ENCODE peak calls at places on chromosomes 16 and 17, in eight cellular contexts. O is colonic mucosa, P is upper lobe of right lung, L is cardiac fibroblast, D is fibroblast of lung, F is WERI-Rb-1, J is AG04449, H is fibroblast of mammary gland. Z is an unnamed sample.

GRCh38 chr17:65231662-65232335 is 94.6 kb downstream of the RGS9 start:
- DNase-seq in L (peak), O (peak), J (peak), F (peak), P (peak), H (peak), D (peak), Z (no peak)

GRCh38 chr16:72990003-72990521 is 57.9 kb downstream of the ZFHX3 start:
- DNase-seq in O (peak), D (peak), J (no peak), P (no peak), H (peak), L (peak), F (no peak), Z (no peak)

GRCh38 chr16:31441956-31442355 is 633 bp downstream of the ZNF843 start:
- DNase-seq in P (no peak), D (no peak), F (no peak), L (no peak), J (no peak), O (no peak), H (no peak), Z (no peak)

GRCh38 chr17:44307387-44308186 is 814 bp upstream of the RUNDC3A start:
- DNase-seq in P (no peak), J (no peak), D (peak), F (peak), O (no peak), H (no peak), L (peak), Z (no peak)

GRCh38 chr16:4768549-4769305 is 1.8 kb upstream of the ZNF500 start:
- DNase-seq in L (peak), J (peak), F (no peak), H (peak), D (peak), P (peak), O (peak), Z (peak)

GRCh38 chr17:21467196-21467595 is 91.0 kb downstream of the KCNJ12 start:
- DNase-seq in P (no peak), O (no peak), H (no peak), J (no peak), D (no peak), L (no peak), F (no peak), Z (no peak)

GRCh38 chr16:1763521-1764511 is 7.5 kb downstream of the NME3 start:
- DNase-seq in L (peak), J (no peak), F (peak), D (peak), P (no peak), O (no peak), H (no peak), Z (no peak)

GRCh38 chr16:12458591-12459400 is 344.9 kb downstream of the CPPED1 start:
- DNase-seq in D (no peak), H (no peak), J (no peak), P (peak), O (no peak), F (no peak), L (no peak), Z (peak)

GRCh38 chr16:53598513-53599266 is 95.7 kb upstream of the AKTIP start:
- DNase-seq in D (no peak), F (no peak), J (no peak), L (no peak), P (no peak), H (no peak), O (no peak), Z (no peak)

GRCh38 chr16:81315271-81316175 is 761 bp downstream of the GAN start:
- DNase-seq in H (peak), P (peak), F (peak), D (peak), J (no peak), L (peak), O (peak), Z (peak)

GRCh38 chr17:39634384-39634871 is 2.5 kb upstream of the STARD3 start:
- DNase-seq in D (peak), J (no peak), O (no peak), P (no peak), H (peak), F (peak), L (peak), Z (no peak)

GRCh38 chr16:82241469-82242052 is 71.5 kb upstream of the MPHOSPH6 start:
- DNase-seq in H (no peak), O (no peak), D (no peak), F (no peak), J (no peak), L (no peak), P (no peak), Z (no peak)

GRCh38 chr17:64441772-64442549 is 7.0 kb upstream of the MILR1 start:
- DNase-seq in F (no peak), D (peak), P (no peak), L (peak), J (peak), H (peak), O (no peak), Z (peak)

GRCh38 chr16:57106767-57107166 is 14.4 kb downstream of the CPNE2 start:
- DNase-seq in D (no peak), P (no peak), F (no peak), J (no peak), O (no peak), L (peak), H (peak), Z (no peak)

GRCh38 chr17:79704691-79705090 is 26.1 kb upstream of the ENPP7 start:
- DNase-seq in L (no peak), D (no peak), P (no peak), F (no peak), H (no peak), J (no peak), O (no peak), Z (no peak)

GRCh38 chr17:45307290-45308015 is 9.4 kb downstream of the MAP3K14 start:
- DNase-seq in P (no peak), F (no peak), D (peak), L (peak), O (no peak), J (no peak), H (peak), Z (peak)

GRCh38 chr17:4678448-4679026 is 25.4 kb downstream of the PELP1 start:
- DNase-seq in J (peak), O (no peak), D (peak), F (no peak), H (peak), L (peak), P (no peak), Z (no peak)

GRCh38 chr17:63833026-63833740 is 5.7 kb upstream of the FTSJ3 start:
- DNase-seq in F (peak), D (no peak), H (no peak), P (no peak), L (no peak), J (no peak), O (no peak), Z (no peak)

GRCh38 chr16:4109250-4109736 is 6.9 kb downstream of the ADCY9 start:
- DNase-seq in J (no peak), L (no peak), F (no peak), O (no peak), P (no peak), H (no peak), D (no peak), Z (no peak)

GRCh38 chr16:83717308-83717707 is 90.5 kb upstream of the HSBP1 start:
- DNase-seq in F (peak), J (no peak), O (no peak), P (no peak), L (no peak), D (no peak), H (no peak), Z (no peak)

GRCh38 chr16:48164907-48165715 is 9.3 kb upstream of the ABCC12 start:
- DNase-seq in O (peak), H (peak), D (peak), J (no peak), F (peak), P (peak), L (peak), Z (peak)

GRCh38 chr16:4290236-4290830 is 17.5 kb upstream of the TFAP4 start:
- DNase-seq in O (no peak), D (peak), J (no peak), P (peak), L (peak), H (peak), F (peak), Z (no peak)

GRCh38 chr16:87461466-87461975 is 31.3 kb downstream of the ZCCHC14 start:
- DNase-seq in H (peak), L (peak), P (peak), F (peak), O (peak), J (no peak), D (no peak), Z (no peak)

GRCh38 chr17:79985361-79985760 is 50.3 kb downstream of the TBC1D16 start:
- DNase-seq in F (no peak), J (no peak), D (no peak), L (no peak), O (no peak), P (no peak), H (no peak), Z (no peak)

DNA sequence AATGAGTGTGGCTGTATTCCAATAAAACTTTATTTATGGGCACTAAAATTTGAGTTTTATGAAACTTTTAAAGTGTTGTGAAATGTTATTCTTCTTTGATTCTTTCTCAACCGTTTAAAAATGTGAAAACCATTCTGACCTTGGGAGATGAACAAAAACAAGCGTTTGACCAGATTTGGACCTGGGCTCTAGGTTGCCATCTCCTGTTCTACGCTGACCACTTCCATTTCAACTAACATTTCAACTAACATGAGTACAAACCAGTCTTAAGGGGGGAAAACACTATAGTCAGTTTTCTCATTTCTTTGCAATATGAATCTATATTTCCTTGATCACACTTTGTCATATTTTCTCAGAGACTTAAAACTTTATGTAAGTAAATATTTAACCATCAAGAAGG is 118.4 kb upstream of the IRX5 start:
- DNase-seq in H (peak), L (peak), D (no peak), F (no peak), P (no peak), J (no peak), O (no peak), Z (no peak)
- TF ChIP-seq CTCF in H (peak), L (peak), D (no peak), F (peak), P (peak), J (peak), O (no peak), Z (no peak)

GRCh38 chr17:13765701-13766100 is 164.0 kb upstream of the HS3ST3A1 start:
- DNase-seq in O (no peak), L (no peak), P (no peak), D (no peak), H (no peak), F (no peak), J (no peak), Z (no peak)

GRCh38 chr17:13759936-13760335 is 158.2 kb upstream of the HS3ST3A1 start:
- DNase-seq in P (no peak), F (no peak), L (peak), D (no peak), O (no peak), H (no peak), J (no peak), Z (no peak)

GRCh38 chr17:13756763-13757162 is 155.0 kb upstream of the HS3ST3A1 start:
- DNase-seq in J (no peak), P (no peak), H (no peak), F (no peak), L (no peak), D (no peak), O (no peak), Z (no peak)

GRCh38 chr17:13757871-13758270 is 156.1 kb upstream of the HS3ST3A1 start:
- DNase-seq in J (no peak), H (no peak), L (no peak), P (no peak), F (no peak), D (no peak), O (no peak), Z (no peak)

GRCh38 chr17:13761221-13761620 is 159.5 kb upstream of the HS3ST3A1 start:
- DNase-seq in P (no peak), L (no peak), H (no peak), D (peak), F (no peak), O (no peak), J (no peak), Z (no peak)
- TF ChIP-seq CTCF in P (no peak), L (no peak), H (no peak), D (no peak), F (no peak), O (no peak), J (no peak), Z (no peak)

GRCh38 chr16:78791926-78792325 is 692.5 kb downstream of the WWOX start:
- DNase-seq in P (no peak), D (no peak), H (no peak), J (no peak), F (no peak), O (no peak), L (no peak), Z (no peak)
- TF ChIP-seq CTCF in P (no peak), D (no peak), H (no peak), J (no peak), F (no peak), O (no peak), L (no peak), Z (no peak)

GRCh38 chr17:81964081-81964849 is 3.3 kb upstream of the NOTUM start:
- DNase-seq in L (no peak), D (no peak), J (no peak), P (no peak), F (no peak), H (no peak), O (no peak), Z (no peak)

GRCh38 chr17:81968396-81968745 is 7.4 kb upstream of the NOTUM start:
- DNase-seq in O (no peak), L (no peak), J (no peak), D (no peak), H (no peak), P (no peak), F (no peak), Z (no peak)

GRCh38 chr17:81967533-81968395 is 6.8 kb upstream of the NOTUM start:
- DNase-seq in F (peak), D (peak), H (peak), L (peak), J (no peak), P (peak), O (peak), Z (no peak)

GRCh38 chr17:81967244-81967532 is 6.2 kb upstream of the NOTUM start:
- DNase-seq in J (no peak), P (no peak), L (no peak), O (no peak), D (no peak), F (no peak), H (no peak), Z (no peak)

GRCh38 chr17:81966343-81967243 is 5.6 kb upstream of the NOTUM start:
- DNase-seq in F (peak), D (peak), H (no peak), O (peak), L (peak), P (no peak), J (no peak), Z (no peak)
- TF ChIP-seq CTCF in F (no peak), D (no peak), H (no peak), O (no peak), L (no peak), P (no peak), J (no peak), Z (no peak)

DNA sequence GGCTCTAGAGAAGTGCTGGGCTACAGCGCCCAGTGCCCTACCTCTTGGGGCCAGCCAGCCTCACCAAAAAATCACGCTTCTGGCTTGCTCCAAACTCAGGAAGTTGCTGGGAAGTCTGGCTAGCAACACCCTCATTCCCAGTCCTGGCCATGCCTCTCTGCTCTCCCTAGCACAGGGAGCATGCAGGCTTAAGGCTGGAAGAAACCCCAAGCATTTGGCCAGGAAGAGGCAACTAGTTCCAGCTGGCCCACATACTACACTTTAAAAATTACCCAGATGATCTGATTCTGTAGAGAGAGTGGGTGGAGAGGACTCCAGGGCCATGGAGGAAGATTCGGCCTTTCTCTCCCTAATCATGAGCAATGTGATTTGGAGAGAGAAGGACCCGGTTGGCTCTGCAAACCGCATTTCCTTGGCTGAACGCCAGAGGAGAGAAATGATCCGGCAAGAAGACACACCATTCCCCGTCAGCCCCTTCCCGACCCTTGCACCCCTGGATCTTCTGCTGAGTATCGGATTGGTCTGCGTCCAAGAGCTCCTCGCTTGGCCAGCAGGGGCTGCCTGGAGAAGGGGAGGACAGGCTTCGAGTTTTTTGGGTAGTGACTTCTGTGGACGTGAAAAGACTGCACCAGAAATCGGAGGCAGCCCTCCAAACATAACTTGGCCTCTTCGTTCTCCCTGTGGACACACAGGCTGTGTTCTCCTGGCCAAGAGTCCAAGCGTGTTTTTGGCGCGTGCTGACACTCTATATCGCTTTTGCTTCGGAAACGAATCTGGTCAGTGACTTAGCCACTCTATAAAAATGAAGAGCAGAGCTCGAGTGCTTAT is 406.3 kb downstream of the WWOX start:
- DNase-seq in D (peak), P (peak), H (peak), J (no peak), O (peak), F (no peak), L (peak), Z (no peak)
- TF ChIP-seq CTCF in D (peak), P (peak), H (peak), J (no peak), O (no peak), F (no peak), L (no peak), Z (no peak)

DNA sequence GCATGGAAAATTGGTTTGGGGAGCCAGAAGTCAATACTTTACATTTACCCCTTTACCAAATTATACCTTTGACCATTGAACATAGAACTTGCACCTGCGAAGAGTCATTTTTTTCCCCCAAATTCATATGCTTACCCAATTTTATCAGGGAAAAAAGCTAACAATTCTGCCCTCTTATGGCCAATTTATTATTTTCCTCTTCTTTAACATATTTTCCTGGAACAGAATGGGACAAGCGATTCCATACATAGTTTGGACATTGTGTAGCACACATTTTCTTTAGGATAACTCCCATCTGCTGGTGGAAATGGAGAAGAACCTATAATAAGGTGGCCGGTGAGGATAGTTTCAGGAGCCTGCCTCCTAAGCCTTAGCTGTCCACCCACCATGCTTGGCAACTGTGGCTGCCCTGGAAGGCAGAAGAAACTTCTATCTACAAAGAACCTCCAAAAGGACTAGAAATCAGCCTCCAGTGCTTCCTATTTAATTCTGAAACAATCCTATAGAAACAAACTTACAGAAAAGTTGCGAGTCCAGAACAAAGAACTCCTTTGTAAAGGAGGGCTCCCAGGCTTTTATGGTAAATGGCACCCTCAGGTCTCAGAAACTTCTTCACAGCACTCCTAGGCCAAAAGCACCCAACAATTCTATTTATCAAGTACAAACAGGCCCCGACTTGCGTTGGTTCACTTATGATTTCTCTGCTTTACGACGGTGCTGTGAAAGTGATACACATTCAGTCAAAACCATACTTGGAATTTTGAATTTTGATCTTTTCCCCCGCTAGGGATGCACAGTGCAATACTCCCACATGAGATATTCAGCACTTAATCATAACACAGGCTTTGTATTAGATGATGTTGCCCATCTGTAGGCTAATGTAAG is 64.1 kb upstream of the CACNG4 start:
- DNase-seq in O (no peak), D (peak), L (peak), P (peak), J (no peak), F (no peak), H (peak), Z (no peak)
- TF ChIP-seq CTCF in O (no peak), D (peak), L (peak), P (peak), J (peak), F (peak), H (peak), Z (no peak)

Z was measured in CD14-positive monocyte.